ENCODE peak calls at places on chromosomes 4 and X, in four cellular contexts. One of them, this sample, is unnamed.

GRCh38 chr4:48042979-48043461 is 26.4 kb downstream of the NIPAL1 start:
- DNase-seq in RWPE1: no peak
- DNase-seq in naive B cell: no peak
- DNase-seq in iris pigment epithelial cell: no peak
- DNase-seq in this sample: no peak

GRCh38 chr4:533318-534100 is 34.5 kb downstream of the PIGG start:
- DNase-seq in naive B cell: no peak
- DNase-seq in RWPE1: no peak
- DNase-seq in iris pigment epithelial cell: no peak
- DNase-seq in this sample: no peak

GRCh38 chr4:110041742-110042141 is 129.1 kb downstream of the EGF start:
- DNase-seq in RWPE1: no peak
- DNase-seq in iris pigment epithelial cell: no peak
- DNase-seq in naive B cell: no peak
- DNase-seq in this sample: no peak

GRCh38 chr4:40038972-40039371 is 17.7 kb upstream of the N4BP2 start:
- DNase-seq in iris pigment epithelial cell: peak
- DNase-seq in naive B cell: no peak
- DNase-seq in RWPE1: peak
- DNase-seq in this sample: peak

GRCh38 chr4:32148120-32148666 is 1428.0 kb downstream of the PCDH7 start:
- DNase-seq in iris pigment epithelial cell: peak
- DNase-seq in RWPE1: no peak
- DNase-seq in naive B cell: no peak
- DNase-seq in this sample: no peak

GRCh38 chrX:150692296-150692695 is 900 bp upstream of the MTMR1 start:
- DNase-seq in iris pigment epithelial cell: no peak
- DNase-seq in naive B cell: peak
- DNase-seq in RWPE1: no peak
- DNase-seq in this sample: no peak

GRCh38 chr4:8351931-8352367 is 82.4 kb downstream of the HTRA3 start:
- DNase-seq in iris pigment epithelial cell: peak
- DNase-seq in RWPE1: no peak
- DNase-seq in naive B cell: no peak
- DNase-seq in this sample: no peak

GRCh38 chr4:55509272-55509671 is 37.4 kb downstream of the CLOCK start:
- DNase-seq in RWPE1: no peak
- DNase-seq in naive B cell: no peak
- DNase-seq in iris pigment epithelial cell: peak
- DNase-seq in this sample: no peak

GRCh38 chr4:173794662-173795061 is 264.6 kb upstream of the HAND2 start:
- DNase-seq in naive B cell: no peak
- DNase-seq in iris pigment epithelial cell: peak
- DNase-seq in RWPE1: no peak
- DNase-seq in this sample: no peak

GRCh38 chr4:113982181-113982580 is 2.7 kb upstream of the ARSJ start:
- DNase-seq in iris pigment epithelial cell: no peak
- DNase-seq in RWPE1: no peak
- DNase-seq in naive B cell: no peak
- DNase-seq in this sample: no peak

GRCh38 chrX:78011846-78012245 is 42.4 kb upstream of the PGAM4 start:
- DNase-seq in naive B cell: no peak
- DNase-seq in RWPE1: no peak
- DNase-seq in iris pigment epithelial cell: peak
- DNase-seq in this sample: no peak

GRCh38 chr4:99755223-99755944 is 61.2 kb upstream of the DAPP1 start:
- DNase-seq in naive B cell: no peak
- DNase-seq in RWPE1: no peak
- DNase-seq in iris pigment epithelial cell: peak
- DNase-seq in this sample: no peak

GRCh38 chr4:10115657-10116624 is 658 bp downstream of the WDR1 start:
- DNase-seq in iris pigment epithelial cell: no peak
- DNase-seq in naive B cell: peak
- DNase-seq in RWPE1: peak
- DNase-seq in this sample: no peak

GRCh38 chr4:27006247-27006603 is 145.6 kb downstream of the STIM2 start:
- DNase-seq in iris pigment epithelial cell: peak
- DNase-seq in naive B cell: no peak
- DNase-seq in RWPE1: no peak
- DNase-seq in this sample: no peak

GRCh38 chr4:22356996-22357596 is 158.8 kb downstream of the ADGRA3 start:
- DNase-seq in naive B cell: no peak
- DNase-seq in iris pigment epithelial cell: peak
- DNase-seq in RWPE1: no peak
- DNase-seq in this sample: no peak

GRCh38 chr4:17785858-17786257 is 4.4 kb upstream of the FAM184B start:
- DNase-seq in RWPE1: no peak
- DNase-seq in naive B cell: no peak
- DNase-seq in iris pigment epithelial cell: no peak
- DNase-seq in this sample: no peak

GRCh38 chr4:1493540-1494287 is 87.5 kb upstream of the NKX1-1 start:
- DNase-seq in iris pigment epithelial cell: no peak
- DNase-seq in RWPE1: no peak
- DNase-seq in naive B cell: no peak
- DNase-seq in this sample: no peak

GRCh38 chr4:41885456-41885855 is 49.8 kb upstream of the TMEM33 start:
- DNase-seq in naive B cell: no peak
- DNase-seq in RWPE1: no peak
- DNase-seq in iris pigment epithelial cell: no peak
- DNase-seq in this sample: no peak

GRCh38 chr4:153083447-153083921 is 120.8 kb upstream of the TRIM2 start:
- DNase-seq in RWPE1: peak
- DNase-seq in naive B cell: peak
- DNase-seq in iris pigment epithelial cell: peak
- DNase-seq in this sample: peak

GRCh38 chr4:25523405-25523804 is 132.2 kb upstream of the SLC34A2 start:
- DNase-seq in naive B cell: no peak
- DNase-seq in iris pigment epithelial cell: peak
- DNase-seq in RWPE1: no peak
- DNase-seq in this sample: no peak

GRCh38 chrX:102835504-102836146 is 101.4 kb upstream of the RAB40AL start:
- DNase-seq in naive B cell: no peak
- DNase-seq in RWPE1: no peak
- DNase-seq in iris pigment epithelial cell: peak
- DNase-seq in this sample: no peak

GRCh38 chr4:42329421-42329820 is 67.9 kb upstream of the SHISA3 start:
- DNase-seq in naive B cell: no peak
- DNase-seq in RWPE1: no peak
- DNase-seq in iris pigment epithelial cell: no peak
- DNase-seq in this sample: no peak

GRCh38 chrX:7852166-7852565 is 9.2 kb downstream of the VCX start:
- DNase-seq in RWPE1: no peak
- DNase-seq in naive B cell: no peak
- DNase-seq in iris pigment epithelial cell: no peak
- DNase-seq in this sample: no peak

GRCh38 chrX:48958635-48959094 is 1.3 kb upstream of the OTUD5 start:
- DNase-seq in RWPE1: no peak
- DNase-seq in iris pigment epithelial cell: peak
- DNase-seq in naive B cell: no peak
- DNase-seq in this sample: no peak

GRCh38 chr4:10730590-10730989 is 46.0 kb upstream of the CLNK start:
- DNase-seq in RWPE1: no peak
- DNase-seq in naive B cell: no peak
- DNase-seq in iris pigment epithelial cell: no peak
- DNase-seq in this sample: no peak

GRCh38 chrX:136755411-136755810 is 25.3 kb downstream of the ARHGEF6 start:
- DNase-seq in naive B cell: no peak
- DNase-seq in iris pigment epithelial cell: no peak
- DNase-seq in RWPE1: no peak
- DNase-seq in this sample: no peak

GRCh38 chrX:9310596-9310995 is 154.3 kb upstream of the TBL1X start:
- DNase-seq in iris pigment epithelial cell: peak
- DNase-seq in naive B cell: no peak
- DNase-seq in RWPE1: no peak
- DNase-seq in this sample: no peak

GRCh38 chrX:79138658-79139241 is 5.7 kb upstream of the GPR174 start:
- DNase-seq in RWPE1: no peak
- DNase-seq in iris pigment epithelial cell: no peak
- DNase-seq in naive B cell: peak
- DNase-seq in this sample: no peak

GRCh38 chrX:105564536-105564935 is 257.8 kb upstream of the NRK start:
- DNase-seq in RWPE1: peak
- DNase-seq in naive B cell: no peak
- DNase-seq in iris pigment epithelial cell: peak
- DNase-seq in this sample: no peak

GRCh38 chr4:73904491-73904890 is 35.3 kb downstream of the CXCL1 start:
- DNase-seq in RWPE1: no peak
- DNase-seq in naive B cell: no peak
- DNase-seq in iris pigment epithelial cell: no peak
- DNase-seq in this sample: no peak

GRCh38 chrX:31551913-31552312 is 480.1 kb upstream of the FTHL17 start:
- DNase-seq in RWPE1: no peak
- DNase-seq in iris pigment epithelial cell: peak
- DNase-seq in naive B cell: no peak
- DNase-seq in this sample: no peak

GRCh38 chrX:45716747-45717146 is 516.1 kb upstream of the DIPK2B start:
- DNase-seq in naive B cell: no peak
- DNase-seq in iris pigment epithelial cell: no peak
- DNase-seq in RWPE1: no peak
- DNase-seq in this sample: no peak

This sample was measured in keratinocyte.